ENCODE peak calls at places on chromosomes 11 and 22, in ten cellular contexts. U is CD8-positive, alpha-beta T cell; J is colonic mucosa; W is pancreas; F is A673; H is SK-N-SH; D is suprapubic skin; P is ovary; Y is body of pancreas; G is prostate gland. E is an unnamed sample. For H3K9me3, the result is how much of the 10 kb centered on the place peaks cover.

GRCh38 chr11:61792310-61793083 is at the start of the genes FEN1 and TMEM258:
- DNase-seq in U (peak), J (peak), W (peak), F (peak), H (peak), D (peak), P (peak), Y (peak), G (peak), E (peak)

GRCh38 chr22:50314455-50315288 is 7.2 kb upstream of the PLXNB2 start:
- DNase-seq in U (peak), J (peak), W (peak), F (no peak), H (peak), D (no peak), P (no peak), Y (no peak), G (no peak), E (peak)

GRCh38 chr11:108871152-108871551 is 206.3 kb downstream of the DDX10 start:
- DNase-seq in U (no peak), J (no peak), W (no peak), F (peak), H (peak), D (no peak), P (peak), Y (peak), G (no peak), E (peak)

GRCh38 chr22:44361391-44362126 is 48.8 kb upstream of the SHISAL1 start:
- DNase-seq in U (no peak), J (no peak), W (no peak), F (no peak), H (no peak), D (no peak), P (peak), Y (no peak), G (no peak), E (no peak)

GRCh38 chr22:35971418-35972119 is 57.1 kb downstream of the RBFOX2 start:
- DNase-seq in U (no peak), J (no peak), W (no peak), F (peak), H (peak), D (no peak), P (peak), Y (no peak), G (no peak), E (peak)

GRCh38 chr11:2448661-2449547 is 4.1 kb downstream of the KCNQ1 start:
- DNase-seq in U (no peak), J (no peak), W (no peak), F (no peak), H (no peak), D (no peak), P (no peak), Y (no peak), G (no peak), E (no peak)

GRCh38 chr11:45543808-45544422 is 121.5 kb downstream of the CHST1 start:
- DNase-seq in U (no peak), J (no peak), W (no peak), F (peak), H (no peak), D (no peak), P (no peak), Y (no peak), G (no peak), E (peak)

GRCh38 chr11:65426839-65427690 is 4.5 kb downstream of the NEAT1 start:
- DNase-seq in U (no peak), J (peak), W (peak), F (no peak), H (no peak), D (peak), P (peak), Y (peak), G (peak), E (peak)

GRCh38 chr11:133366088-133366487 is 166.2 kb downstream of the OPCML start:
- DNase-seq in U (no peak), J (no peak), W (no peak), F (no peak), H (no peak), D (no peak), P (no peak), Y (no peak), G (no peak), E (no peak)

GRCh38 chr11:129316781-129317180 is 58.9 kb upstream of the BARX2 start:
- DNase-seq in U (no peak), J (no peak), W (no peak), F (no peak), H (no peak), D (no peak), P (no peak), Y (no peak), G (no peak), E (no peak)

GRCh38 chr11:26522912-26523610 is 49.0 kb downstream of the MUC15 start:
- DNase-seq in U (no peak), J (no peak), W (no peak), F (peak), H (no peak), D (no peak), P (no peak), Y (no peak), G (no peak), E (peak)

GRCh38 chr22:47940211-47940610 is 1177.8 kb downstream of the TBC1D22A start:
- DNase-seq in U (no peak), J (no peak), W (no peak), F (no peak), H (no peak), D (no peak), P (no peak), Y (no peak), G (no peak), E (no peak)

GRCh38 chr11:15692739-15693138 is 578.0 kb downstream of the INSC start:
- DNase-seq in U (no peak), J (no peak), W (no peak), F (no peak), H (no peak), D (no peak), P (no peak), Y (no peak), G (no peak), E (peak)

GRCh38 chr11:107858217-107859070 is at the start of gene SLC35F2:
- DNase-seq in U (peak), J (peak), W (peak), F (peak), H (peak), D (no peak), P (peak), Y (peak), G (peak), E (peak)

GRCh38 chr11:34342008-34342533 is 15.7 kb downstream of the ABTB2 start:
- DNase-seq in U (no peak), J (peak), W (no peak), F (no peak), H (no peak), D (no peak), P (peak), Y (no peak), G (no peak), E (no peak)

GRCh38 chr11:85590848-85591483 is 36.2 kb downstream of the DLG2 start:
- DNase-seq in U (no peak), J (no peak), W (no peak), F (peak), H (peak), D (no peak), P (no peak), Y (no peak), G (no peak), E (peak)

GRCh38 chr22:37079668-37080171 is 28.2 kb downstream of the KCTD17 start:
- DNase-seq in U (peak), J (no peak), W (no peak), F (peak), H (no peak), D (no peak), P (no peak), Y (no peak), G (no peak), E (no peak)

GRCh38 chr11:133928628-133929059 is 28.1 kb downstream of the IGSF9B start:
- DNase-seq in U (peak), J (peak), W (no peak), F (no peak), H (peak), D (no peak), P (no peak), Y (no peak), G (peak), E (no peak)

GRCh38 chr11:6377902-6378694 is 12.2 kb upstream of the SMPD1 start:
- DNase-seq in U (no peak), J (no peak), W (no peak), F (no peak), H (no peak), D (no peak), P (no peak), Y (no peak), G (no peak), E (no peak)

GRCh38 chr11:117876341-117877119 is at the start of gene FXYD6:
- DNase-seq in U (no peak), J (peak), W (no peak), F (peak), H (peak), D (no peak), P (peak), Y (peak), G (no peak), E (peak)

GRCh38 chr22:41262250-41262765 is 21.6 kb upstream of the CHADL start:
- DNase-seq in U (no peak), J (no peak), W (no peak), F (no peak), H (no peak), D (no peak), P (no peak), Y (no peak), G (no peak), E (no peak)

GRCh38 chr22:47550524-47551437 is 788.3 kb downstream of the TBC1D22A start:
- DNase-seq in U (no peak), J (no peak), W (no peak), F (no peak), H (no peak), D (peak), P (peak), Y (no peak), G (no peak), E (no peak)

GRCh38 chr22:41966607-41967240 is 2.5 kb upstream of the SEPTIN3 start:
- DNase-seq in U (no peak), J (peak), W (no peak), F (peak), H (peak), D (no peak), P (no peak), Y (peak), G (peak), E (peak)

GRCh38 chr22:42651134-42651533 is 1.9 kb upstream of the CYB5R3 start:
- DNase-seq in U (no peak), J (no peak), W (no peak), F (no peak), H (no peak), D (no peak), P (no peak), Y (no peak), G (no peak), E (no peak)

GRCh38 chr11:121091492-121092179 is 9.4 kb upstream of the TECTA start:
- DNase-seq in U (no peak), J (no peak), W (no peak), F (no peak), H (no peak), D (no peak), P (no peak), Y (no peak), G (no peak), E (no peak)

GRCh38 chr22:42078469-42079318 is 806 bp upstream of the SMDT1 start:
- DNase-seq in U (no peak), J (peak), W (peak), F (no peak), H (no peak), D (peak), P (no peak), Y (no peak), G (peak), E (no peak)

GRCh38 chr11:46675949-46676348 is 24.5 kb downstream of the ARHGAP1 start:
- DNase-seq in U (no peak), J (no peak), W (no peak), F (no peak), H (no peak), D (no peak), P (peak), Y (no peak), G (no peak), E (no peak)

GRCh38 chr11:14578551-14578956 is 58.4 kb upstream of the PSMA1 start:
- DNase-seq in U (peak), J (peak), W (no peak), F (peak), H (peak), D (no peak), P (no peak), Y (no peak), G (peak), E (peak)

GRCh38 chr11:116471608-116472007 is 301.2 kb downstream of the BUD13 start:
- DNase-seq in U (no peak), J (no peak), W (no peak), F (no peak), H (no peak), D (no peak), P (no peak), Y (no peak), G (no peak), E (no peak)

GRCh38 chr11:67285541-67286498 is 3.3 kb upstream of the ANKRD13D start:
- DNase-seq in U (no peak), J (no peak), W (peak), F (no peak), H (no peak), D (no peak), P (peak), Y (no peak), G (no peak), E (no peak)
- H3K27ac ChIP-seq in U (peak), J (peak), W (no peak), F (peak), H (no peak), D (peak), P (peak), Y (no peak), G (peak), E (no peak)

GRCh38 chr11:70921804-70922203 is 330.6 kb downstream of the SHANK2 start:
- DNase-seq in U (no peak), J (no peak), W (no peak), F (no peak), H (no peak), D (no peak), P (no peak), Y (no peak), G (no peak), E (no peak)
- H3K9me3 ChIP-seq in U (under half), J (under half), W (under half), F (under half), H (under half), D (under half), P (under half), Y (under half), G (under half), E (under half)

DNA sequence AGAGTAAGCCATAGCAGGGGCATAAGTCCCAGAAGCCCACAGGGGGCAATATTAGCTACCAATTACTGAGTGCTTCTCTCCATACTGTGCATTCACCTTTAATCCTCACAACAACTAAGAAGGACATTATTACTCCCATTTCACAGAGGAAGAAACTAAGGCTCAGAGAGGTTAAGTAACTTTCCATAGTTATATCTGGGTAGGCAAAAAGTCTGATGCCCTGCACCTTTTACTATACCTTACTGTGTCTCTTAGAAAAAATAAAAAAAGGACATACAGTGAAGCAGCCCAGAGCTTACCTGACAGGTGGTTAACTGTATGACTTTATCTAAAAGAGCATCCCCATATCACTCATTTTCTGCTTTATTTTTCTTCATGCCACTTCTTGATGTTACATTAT is 2.6 kb downstream of the SERGEF start:
- DNase-seq in U (no peak), J (no peak), W (no peak), F (peak), H (no peak), D (no peak), P (no peak), Y (no peak), G (no peak), E (peak)
- TF ChIP-seq CTCF in U (peak), J (no peak), W (no peak), F (no peak), H (no peak), D (no peak), P (no peak), Y (no peak), G (no peak), E (no peak)

GRCh38 chr22:31092161-31092560 is 11.0 kb downstream of the SMTN start:
- DNase-seq in U (no peak), J (no peak), W (peak), F (no peak), H (peak), D (no peak), P (no peak), Y (no peak), G (no peak), E (no peak)

GRCh38 chr22:31094741-31095140 is 12.6 kb downstream of the SELENOM start:
- DNase-seq in U (no peak), J (no peak), W (no peak), F (no peak), H (no peak), D (no peak), P (no peak), Y (no peak), G (no peak), E (no peak)

GRCh38 chr22:31095637-31096249 is 11.6 kb downstream of the SELENOM start:
- DNase-seq in U (no peak), J (no peak), W (no peak), F (no peak), H (no peak), D (no peak), P (no peak), Y (no peak), G (no peak), E (no peak)

GRCh38 chr22:31093090-31093850 is 12.2 kb downstream of the SMTN start:
- DNase-seq in U (no peak), J (no peak), W (peak), F (no peak), H (peak), D (peak), P (peak), Y (peak), G (no peak), E (peak)

DNA sequence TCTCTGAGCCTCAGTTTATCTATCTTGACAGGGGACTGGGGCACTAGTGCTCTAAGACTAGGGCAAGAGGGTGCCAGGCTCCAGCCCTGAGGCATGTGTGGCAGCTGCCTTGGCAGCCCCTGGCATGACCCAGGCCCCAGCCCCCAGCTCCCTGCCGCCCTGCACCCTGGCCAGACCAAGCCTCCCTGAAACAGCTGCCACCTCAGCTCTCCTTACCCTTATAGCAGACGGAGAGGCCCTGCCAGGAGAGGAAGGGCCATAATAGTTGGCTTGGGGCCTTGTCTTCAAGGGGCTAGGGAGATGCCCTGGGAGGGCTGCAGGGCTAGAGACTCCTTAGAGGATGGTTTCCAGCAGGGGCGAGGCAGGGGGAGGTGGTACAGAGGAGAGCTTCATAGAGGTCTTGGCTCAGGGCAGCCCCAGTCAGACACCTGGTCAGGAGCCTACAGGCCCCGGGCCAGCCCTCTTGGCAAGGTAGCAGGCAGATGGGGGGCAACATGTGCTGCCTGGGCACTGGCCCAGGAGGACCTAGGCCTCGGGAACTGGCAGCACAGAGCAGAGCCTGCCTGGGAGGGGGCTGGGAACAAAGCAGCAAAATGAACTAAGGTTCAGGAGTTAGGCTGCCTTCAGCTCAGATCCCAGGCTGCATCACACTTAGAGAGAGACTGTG is 13.0 kb downstream of the SMTN start:
- DNase-seq in U (no peak), J (no peak), W (peak), F (no peak), H (peak), D (no peak), P (peak), Y (peak), G (no peak), E (no peak)
- H3K27ac ChIP-seq in U (no peak), J (no peak), W (no peak), F (no peak), H (no peak), D (no peak), P (peak), Y (no peak), G (peak), E (no peak)

GRCh38 chr11:55732936-55733335 is 40.3 kb upstream of the OR5D13 start:
- DNase-seq in U (no peak), J (no peak), W (no peak), F (no peak), H (no peak), D (no peak), P (no peak), Y (no peak), G (no peak), E (no peak)
- H3K9me3 ChIP-seq in U (under half), J (under half), W (under half), F (under half), H (under half), D (under half), P (under half), Y (under half), G (under half), E (under half)

GRCh38 chr22:27990879-27991278 is 71.8 kb upstream of the PITPNB start:
- DNase-seq in U (no peak), J (peak), W (no peak), F (peak), H (peak), D (peak), P (peak), Y (peak), G (no peak), E (peak)
- TF ChIP-seq CTCF in U (no peak), J (peak), W (no peak), F (peak), H (peak), D (no peak), P (peak), Y (no peak), G (peak), E (peak)

DNA sequence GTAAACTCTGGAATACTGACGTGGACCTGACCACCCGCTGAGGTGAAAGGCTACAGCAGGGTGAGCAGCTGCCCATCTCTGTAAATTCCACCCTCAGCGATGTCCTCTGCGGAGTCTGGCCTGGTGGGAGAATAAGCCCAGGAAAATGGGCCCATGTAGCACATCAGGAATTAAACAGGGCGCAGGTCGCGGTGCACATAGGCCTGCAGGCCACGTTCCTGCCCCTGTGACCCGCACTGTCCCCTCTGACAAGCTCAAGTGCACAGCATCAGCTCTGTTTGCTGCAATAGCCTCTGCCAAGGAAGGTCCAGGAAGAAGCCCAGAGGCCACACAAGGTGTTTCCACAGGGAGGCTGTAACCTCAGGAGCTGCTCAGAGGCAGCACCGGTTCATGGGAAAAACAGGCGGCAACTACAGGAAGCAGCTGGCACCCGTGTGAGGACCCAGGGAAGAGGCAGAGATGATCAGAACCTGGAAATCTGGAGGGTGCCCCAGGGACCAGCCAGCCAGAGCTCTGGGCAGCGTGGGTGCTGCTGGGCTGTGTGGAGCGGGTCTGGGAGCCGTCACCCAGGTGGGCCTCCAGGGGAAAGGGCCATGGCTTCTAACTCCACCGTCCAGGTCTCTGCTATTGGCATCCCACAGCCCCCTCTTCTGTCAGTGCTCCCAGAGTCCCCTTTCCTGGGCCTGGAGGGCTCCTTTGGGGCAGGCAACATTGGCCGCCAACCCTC is 808 bp upstream of the IFITM2 start:
- DNase-seq in U (no peak), J (no peak), W (peak), F (no peak), H (no peak), D (no peak), P (no peak), Y (no peak), G (no peak), E (no peak)
- H3K27ac ChIP-seq in U (no peak), J (peak), W (peak), F (peak), H (no peak), D (peak), P (no peak), Y (no peak), G (peak), E (peak)